ENCODE peak calls at places on chromosomes 12 and 14, in ten cellular contexts. One of them, this sample, is unnamed.

GRCh38 chr14:96166475-96167223 is 38.0 kb upstream of the BDKRB2 start:
- DNase-seq in ovary: no peak
- DNase-seq in substantia nigra: no peak
- DNase-seq in lung: no peak
- DNase-seq in adrenal gland: no peak
- DNase-seq in HL-60: no peak
- DNase-seq in gastrocnemius medialis: no peak
- DNase-seq in aorta: no peak
- DNase-seq in H9: peak
- DNase-seq in cardiac muscle cell: peak
- DNase-seq in this sample: no peak

GRCh38 chr14:103097994-103098957 is 3.8 kb downstream of the EXOC3L4 start:
- DNase-seq in ovary: no peak
- DNase-seq in substantia nigra: no peak
- DNase-seq in lung: no peak
- DNase-seq in adrenal gland: no peak
- DNase-seq in HL-60: no peak
- DNase-seq in gastrocnemius medialis: no peak
- DNase-seq in aorta: no peak
- DNase-seq in H9: no peak
- DNase-seq in cardiac muscle cell: no peak
- DNase-seq in this sample: no peak

GRCh38 chr12:127550271-127550670 is 716.7 kb upstream of the TMEM132C start:
- DNase-seq in ovary: no peak
- DNase-seq in substantia nigra: no peak
- DNase-seq in lung: no peak
- DNase-seq in adrenal gland: no peak
- DNase-seq in HL-60: no peak
- DNase-seq in gastrocnemius medialis: no peak
- DNase-seq in aorta: no peak
- DNase-seq in H9: no peak
- DNase-seq in cardiac muscle cell: no peak
- DNase-seq in this sample: no peak

GRCh38 chr12:90953956-90954421 is 987 bp downstream of the CCER1 start:
- DNase-seq in ovary: peak
- DNase-seq in substantia nigra: no peak
- DNase-seq in lung: no peak
- DNase-seq in adrenal gland: no peak
- DNase-seq in HL-60: no peak
- DNase-seq in gastrocnemius medialis: no peak
- DNase-seq in aorta: no peak
- DNase-seq in H9: peak
- DNase-seq in cardiac muscle cell: peak
- DNase-seq in this sample: no peak

GRCh38 chr12:69613351-69613750 is 2.6 kb upstream of the LRRC10 start:
- DNase-seq in ovary: no peak
- DNase-seq in substantia nigra: no peak
- DNase-seq in lung: no peak
- DNase-seq in adrenal gland: no peak
- DNase-seq in HL-60: no peak
- DNase-seq in gastrocnemius medialis: no peak
- DNase-seq in aorta: no peak
- DNase-seq in H9: no peak
- DNase-seq in cardiac muscle cell: no peak
- DNase-seq in this sample: no peak

GRCh38 chr12:5135126-5135525 is 91.4 kb downstream of the KCNA5 start:
- DNase-seq in ovary: no peak
- DNase-seq in substantia nigra: no peak
- DNase-seq in lung: no peak
- DNase-seq in adrenal gland: no peak
- DNase-seq in HL-60: no peak
- DNase-seq in gastrocnemius medialis: no peak
- DNase-seq in aorta: no peak
- DNase-seq in H9: no peak
- DNase-seq in cardiac muscle cell: no peak
- DNase-seq in this sample: no peak

GRCh38 chr12:78778339-78778738 is 86.2 kb upstream of the SYT1 start:
- DNase-seq in ovary: no peak
- DNase-seq in substantia nigra: no peak
- DNase-seq in lung: no peak
- DNase-seq in adrenal gland: no peak
- DNase-seq in HL-60: no peak
- DNase-seq in gastrocnemius medialis: no peak
- DNase-seq in aorta: no peak
- DNase-seq in H9: no peak
- DNase-seq in cardiac muscle cell: peak
- DNase-seq in this sample: no peak

GRCh38 chr14:22339277-22339676 is 249.7 kb downstream of the DAD1 start:
- DNase-seq in ovary: peak
- DNase-seq in substantia nigra: no peak
- DNase-seq in lung: peak
- DNase-seq in adrenal gland: peak
- DNase-seq in HL-60: no peak
- DNase-seq in gastrocnemius medialis: peak
- DNase-seq in aorta: peak
- DNase-seq in H9: no peak
- DNase-seq in cardiac muscle cell: peak
- DNase-seq in this sample: no peak

GRCh38 chr12:45637706-45638105 is 91.8 kb upstream of the ARID2 start:
- DNase-seq in ovary: no peak
- DNase-seq in substantia nigra: no peak
- DNase-seq in lung: no peak
- DNase-seq in adrenal gland: no peak
- DNase-seq in HL-60: no peak
- DNase-seq in gastrocnemius medialis: no peak
- DNase-seq in aorta: no peak
- DNase-seq in H9: no peak
- DNase-seq in cardiac muscle cell: peak
- DNase-seq in this sample: no peak

GRCh38 chr12:75634244-75635222 is 123.1 kb upstream of the KRR1 start:
- DNase-seq in ovary: no peak
- DNase-seq in substantia nigra: no peak
- DNase-seq in lung: no peak
- DNase-seq in adrenal gland: no peak
- DNase-seq in HL-60: no peak
- DNase-seq in gastrocnemius medialis: no peak
- DNase-seq in aorta: no peak
- DNase-seq in H9: no peak
- DNase-seq in cardiac muscle cell: peak
- DNase-seq in this sample: no peak

GRCh38 chr14:75431827-75432226 is 4.0 kb downstream of the JDP2 start:
- DNase-seq in ovary: no peak
- DNase-seq in substantia nigra: no peak
- DNase-seq in lung: no peak
- DNase-seq in adrenal gland: no peak
- DNase-seq in HL-60: no peak
- DNase-seq in gastrocnemius medialis: no peak
- DNase-seq in aorta: no peak
- DNase-seq in H9: no peak
- DNase-seq in cardiac muscle cell: no peak
- DNase-seq in this sample: no peak

GRCh38 chr12:51910168-51910567 is 2.9 kb downstream of the ACVRL1 start:
- DNase-seq in ovary: no peak
- DNase-seq in substantia nigra: no peak
- DNase-seq in lung: no peak
- DNase-seq in adrenal gland: no peak
- DNase-seq in HL-60: no peak
- DNase-seq in gastrocnemius medialis: no peak
- DNase-seq in aorta: no peak
- DNase-seq in H9: no peak
- DNase-seq in cardiac muscle cell: peak
- DNase-seq in this sample: no peak

GRCh38 chr14:50001999-50002925 is 109.4 kb downstream of the ARF6 start:
- DNase-seq in ovary: no peak
- DNase-seq in substantia nigra: no peak
- DNase-seq in lung: no peak
- DNase-seq in adrenal gland: no peak
- DNase-seq in HL-60: no peak
- DNase-seq in gastrocnemius medialis: no peak
- DNase-seq in aorta: peak
- DNase-seq in H9: no peak
- DNase-seq in cardiac muscle cell: no peak
- DNase-seq in this sample: peak

DNA sequence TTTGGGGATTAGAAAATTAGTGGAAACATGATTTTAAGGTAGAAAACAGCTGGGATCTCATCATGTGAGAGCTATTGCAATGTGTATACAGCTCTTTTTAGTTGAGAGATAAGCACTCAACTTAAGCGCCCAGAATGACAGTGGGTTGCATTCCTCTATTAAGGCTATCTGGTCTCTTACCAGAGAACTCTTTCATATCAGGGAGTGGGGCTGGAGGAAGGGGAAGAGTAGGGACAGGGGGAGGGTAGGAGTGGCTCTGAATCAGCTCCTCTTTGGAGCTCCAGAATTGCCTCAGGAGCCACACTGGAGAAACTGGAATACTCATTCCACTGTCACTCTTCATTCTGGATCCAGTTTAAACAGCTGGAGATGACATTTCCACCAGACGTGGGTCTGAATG is 9.2 kb upstream of the PLEKHG3 start:
- DNase-seq in ovary: no peak
- DNase-seq in substantia nigra: no peak
- DNase-seq in lung: no peak
- DNase-seq in adrenal gland: no peak
- DNase-seq in HL-60: no peak
- DNase-seq in gastrocnemius medialis: no peak
- DNase-seq in aorta: no peak
- DNase-seq in H9: peak
- DNase-seq in cardiac muscle cell: no peak
- DNase-seq in this sample: no peak
- H3K27ac ChIP-seq in ovary: no peak
- H3K27ac ChIP-seq in substantia nigra: peak
- H3K27ac ChIP-seq in lung: no peak
- H3K27ac ChIP-seq in adrenal gland: no peak
- H3K27ac ChIP-seq in HL-60: no peak
- H3K27ac ChIP-seq in gastrocnemius medialis: no peak
- H3K27ac ChIP-seq in aorta: no peak
- H3K27ac ChIP-seq in H9: no peak
- H3K27ac ChIP-seq in cardiac muscle cell: no peak
- H3K27ac ChIP-seq in this sample: no peak

GRCh38 chr12:124834822-124835221 is 28.8 kb downstream of the SCARB1 start:
- DNase-seq in ovary: no peak
- DNase-seq in substantia nigra: no peak
- DNase-seq in lung: no peak
- DNase-seq in adrenal gland: no peak
- DNase-seq in HL-60: no peak
- DNase-seq in gastrocnemius medialis: no peak
- DNase-seq in aorta: no peak
- DNase-seq in H9: no peak
- DNase-seq in cardiac muscle cell: no peak
- DNase-seq in this sample: no peak

GRCh38 chr12:124836759-124837158 is 26.9 kb downstream of the SCARB1 start:
- DNase-seq in ovary: no peak
- DNase-seq in substantia nigra: no peak
- DNase-seq in lung: no peak
- DNase-seq in adrenal gland: peak
- DNase-seq in HL-60: no peak
- DNase-seq in gastrocnemius medialis: no peak
- DNase-seq in aorta: no peak
- DNase-seq in H9: no peak
- DNase-seq in cardiac muscle cell: no peak
- DNase-seq in this sample: no peak

GRCh38 chr12:124835652-124836410 is 27.8 kb downstream of the SCARB1 start:
- DNase-seq in ovary: no peak
- DNase-seq in substantia nigra: no peak
- DNase-seq in lung: no peak
- DNase-seq in adrenal gland: peak
- DNase-seq in HL-60: no peak
- DNase-seq in gastrocnemius medialis: no peak
- DNase-seq in aorta: no peak
- DNase-seq in H9: no peak
- DNase-seq in cardiac muscle cell: no peak
- DNase-seq in this sample: no peak

GRCh38 chr12:124837958-124838803 is 25.5 kb downstream of the SCARB1 start:
- DNase-seq in ovary: peak
- DNase-seq in substantia nigra: peak
- DNase-seq in lung: peak
- DNase-seq in adrenal gland: peak
- DNase-seq in HL-60: no peak
- DNase-seq in gastrocnemius medialis: peak
- DNase-seq in aorta: peak
- DNase-seq in H9: no peak
- DNase-seq in cardiac muscle cell: peak
- DNase-seq in this sample: no peak

GRCh38 chr12:124837249-124837897 is 26.3 kb downstream of the SCARB1 start:
- DNase-seq in ovary: no peak
- DNase-seq in substantia nigra: no peak
- DNase-seq in lung: no peak
- DNase-seq in adrenal gland: no peak
- DNase-seq in HL-60: no peak
- DNase-seq in gastrocnemius medialis: no peak
- DNase-seq in aorta: no peak
- DNase-seq in H9: no peak
- DNase-seq in cardiac muscle cell: no peak
- DNase-seq in this sample: no peak
- H3K27ac ChIP-seq in ovary: no peak
- H3K27ac ChIP-seq in substantia nigra: no peak
- H3K27ac ChIP-seq in lung: no peak
- H3K27ac ChIP-seq in adrenal gland: peak
- H3K27ac ChIP-seq in HL-60: no peak
- H3K27ac ChIP-seq in gastrocnemius medialis: peak
- H3K27ac ChIP-seq in aorta: no peak
- H3K27ac ChIP-seq in H9: no peak
- H3K27ac ChIP-seq in cardiac muscle cell: no peak
- H3K27ac ChIP-seq in this sample: no peak

GRCh38 chr12:50103351-50103750 is 457 bp upstream of the GPD1 start:
- DNase-seq in ovary: no peak
- DNase-seq in substantia nigra: no peak
- DNase-seq in lung: no peak
- DNase-seq in adrenal gland: no peak
- DNase-seq in HL-60: no peak
- DNase-seq in gastrocnemius medialis: no peak
- DNase-seq in aorta: no peak
- DNase-seq in H9: no peak
- DNase-seq in cardiac muscle cell: no peak
- DNase-seq in this sample: no peak
- H3K27ac ChIP-seq in ovary: no peak
- H3K27ac ChIP-seq in substantia nigra: peak
- H3K27ac ChIP-seq in lung: no peak
- H3K27ac ChIP-seq in adrenal gland: no peak
- H3K27ac ChIP-seq in HL-60: no peak
- H3K27ac ChIP-seq in gastrocnemius medialis: peak
- H3K27ac ChIP-seq in aorta: no peak
- H3K27ac ChIP-seq in H9: no peak
- H3K27ac ChIP-seq in cardiac muscle cell: peak
- H3K27ac ChIP-seq in this sample: no peak

GRCh38 chr14:31876741-31877140 is 200.4 kb upstream of the ARHGAP5 start:
- DNase-seq in ovary: no peak
- DNase-seq in substantia nigra: no peak
- DNase-seq in lung: no peak
- DNase-seq in adrenal gland: no peak
- DNase-seq in HL-60: no peak
- DNase-seq in gastrocnemius medialis: no peak
- DNase-seq in aorta: no peak
- DNase-seq in H9: no peak
- DNase-seq in cardiac muscle cell: no peak
- DNase-seq in this sample: no peak
- H3K27ac ChIP-seq in ovary: no peak
- H3K27ac ChIP-seq in substantia nigra: no peak
- H3K27ac ChIP-seq in lung: no peak
- H3K27ac ChIP-seq in adrenal gland: no peak
- H3K27ac ChIP-seq in HL-60: no peak
- H3K27ac ChIP-seq in gastrocnemius medialis: peak
- H3K27ac ChIP-seq in aorta: no peak
- H3K27ac ChIP-seq in H9: no peak
- H3K27ac ChIP-seq in cardiac muscle cell: no peak
- H3K27ac ChIP-seq in this sample: no peak

This sample was measured in naive thymus-derived CD4-positive, alpha-beta T cell.